ENCODE peak calls at places on chromosomes 12 and 14, in seven cellular contexts. Q, X, W, V, H, C and D are unnamed samples.

GRCh38 chr14:64918216-64918615 is 4.0 kb downstream of the CHURC1 start:
- DNase-seq in Q (no peak), X (no peak), W (no peak), V (no peak), H (no peak), C (no peak), D (no peak)

GRCh38 chr14:26856832-26857508 is 259.1 kb upstream of the NOVA1 start:
- DNase-seq in Q (no peak), X (peak; percentile 24), W (no peak), V (no peak), H (no peak), C (no peak), D (no peak)

GRCh38 chr12:120394483-120395367 is 25.8 kb upstream of the MSI1 start:
- DNase-seq in Q (no peak), X (no peak), W (no peak), V (peak; percentile 18), H (no peak), C (peak; percentile 92), D (no peak)

GRCh38 chr14:102831163-102831804 is 54.0 kb downstream of the TRAF3 start:
- DNase-seq in Q (no peak), X (no peak), W (no peak), V (no peak), H (no peak), C (no peak), D (no peak)

GRCh38 chr12:18141583-18141982 is 51.6 kb upstream of the RERGL start:
- DNase-seq in Q (no peak), X (peak; percentile 62), W (no peak), V (no peak), H (no peak), C (no peak), D (no peak)

GRCh38 chr14:65098586-65098985 is 3.7 kb downstream of the MAX start:
- DNase-seq in Q (no peak), X (peak; percentile 38), W (no peak), V (no peak), H (peak; percentile 55), C (no peak), D (no peak)

GRCh38 chr12:53709671-53710070 is 17.6 kb downstream of the CALCOCO1 start:
- DNase-seq in Q (no peak), X (no peak), W (no peak), V (no peak), H (no peak), C (no peak), D (no peak)

GRCh38 chr14:83300454-83301064 is 1766.9 kb upstream of the SEL1L start:
- DNase-seq in Q (no peak), X (peak; percentile 56), W (no peak), V (no peak), H (peak; percentile 5), C (peak; percentile 39), D (no peak)

GRCh38 chr14:55130194-55130550 is 1.1 kb downstream of the LGALS3 start:
- DNase-seq in Q (no peak), X (peak; percentile 11), W (no peak), V (no peak), H (no peak), C (no peak), D (no peak)

GRCh38 chr14:55131782-55132181 is 2.7 kb downstream of the LGALS3 start:
- DNase-seq in Q (no peak), X (peak; percentile 16), W (no peak), V (no peak), H (peak; percentile 22), C (no peak), D (peak; percentile 56)

GRCh38 chr14:55136241-55136640 is 7.2 kb downstream of the LGALS3 start:
- DNase-seq in Q (no peak), X (peak; percentile 47), W (no peak), V (no peak), H (no peak), C (no peak), D (no peak)

GRCh38 chr14:55136868-55137785 is 8.1 kb downstream of the LGALS3 start:
- DNase-seq in Q (no peak), X (peak; percentile 96), W (peak; percentile 87), V (no peak), H (no peak), C (no peak), D (no peak)

DNA sequence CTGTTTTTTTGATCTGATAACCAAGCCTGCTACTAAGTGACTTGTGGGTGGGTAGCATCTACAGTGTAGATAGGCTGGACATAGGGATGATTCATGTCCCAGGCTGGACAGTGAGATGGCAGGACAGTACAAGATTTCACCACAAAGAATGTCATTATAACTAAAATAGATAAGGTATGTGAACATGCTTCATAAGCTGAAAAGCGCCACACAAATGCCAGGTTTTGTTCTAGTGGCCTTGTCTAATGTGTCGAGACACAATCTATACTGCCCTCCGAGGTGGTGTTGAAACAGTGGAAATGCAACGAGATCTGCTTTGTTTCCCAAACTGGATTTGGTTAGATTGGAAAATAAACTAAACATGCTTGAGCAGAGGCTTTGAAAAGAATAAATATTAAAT is 4.4 kb downstream of the LGALS3 start:
- DNase-seq in Q (no peak), X (peak; percentile 64), W (no peak), V (no peak), H (no peak), C (peak; percentile 44), D (no peak)
- TF ChIP-seq CTCF in Q (no peak), X (peak; percentile 39), W (peak; percentile 25), V (peak; percentile 36), H (no peak), C (peak; percentile 30), D (peak; percentile 24)

DNA sequence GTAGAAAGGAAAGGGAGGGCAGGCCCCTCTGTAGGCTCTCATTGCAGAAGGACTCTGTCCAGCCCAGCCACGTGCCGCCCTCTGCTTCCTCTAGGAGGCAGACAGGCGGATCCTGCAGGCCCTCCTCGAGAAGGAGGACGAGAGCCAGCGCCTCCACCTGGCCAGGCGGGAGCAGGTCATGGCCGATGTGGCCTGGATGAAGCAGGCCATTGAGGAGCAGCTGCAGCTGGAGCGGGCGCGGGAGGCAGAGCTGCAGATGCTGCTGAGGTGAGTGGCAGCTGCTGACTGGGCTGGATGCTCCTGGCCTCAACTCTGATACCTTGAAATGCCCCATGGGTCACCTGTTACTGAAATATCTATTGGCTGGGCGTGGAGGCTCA is 10.9 kb downstream of the TCHP start:
- DNase-seq in Q (no peak), X (peak; percentile 27), W (no peak), V (no peak), H (peak; percentile 42), C (peak; percentile 77), D (no peak)
- TF ChIP-seq CTCF in Q (no peak), X (peak; percentile 20), W (no peak), V (peak; percentile 42), H (peak; percentile 15), C (peak; percentile 63), D (peak; percentile 19)

DNA sequence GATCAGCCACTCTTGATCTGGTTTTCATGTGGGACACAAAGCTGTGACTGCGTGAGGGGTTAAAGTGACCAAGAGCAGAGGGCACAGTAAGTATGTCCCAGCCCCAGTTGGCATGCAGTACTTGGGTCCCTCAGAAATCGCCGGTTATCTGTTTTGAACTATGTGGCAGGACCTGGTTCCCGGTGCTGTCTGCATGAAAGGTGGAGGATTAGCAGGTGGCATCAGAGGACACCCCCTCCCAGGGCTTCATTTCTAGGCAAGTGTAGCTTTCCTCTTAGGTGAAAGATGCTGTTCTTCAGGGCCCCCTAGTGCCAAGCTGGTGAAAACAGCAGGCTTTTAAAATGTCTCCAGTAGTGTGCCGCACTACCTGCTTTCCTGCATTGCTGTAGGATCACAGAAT is 57.1 kb downstream of the ATG14 start:
- DNase-seq in Q (no peak), X (peak; percentile 61), W (peak; percentile 67), V (peak; percentile 15), H (peak; percentile 68), C (peak; percentile 78), D (no peak)
- TF ChIP-seq CTCF in Q (no peak), X (peak; percentile 79), W (peak; percentile 50), V (peak; percentile 69), H (peak; percentile 70), C (peak; percentile 71), D (peak; percentile 52)

GRCh38 chr14:20262642-20263128 is 23.6 kb downstream of the OR11H4 start:
- DNase-seq in Q (no peak), X (peak; percentile 57), W (no peak), V (no peak), H (peak; percentile 19), C (no peak), D (no peak)
- TF ChIP-seq CTCF in Q (no peak), X (no peak), W (no peak), V (no peak), H (no peak), C (no peak), D (no peak)